ENCODE peak calls at places on chromosomes 2 and 18, in nine cellular contexts. A is SK-MEL-5; I is hepatocyte; D is H7; S is tibial artery; G is activated CD8-positive, alpha-beta memory T cell treated with anti-CD3 and anti-CD28 coated beads, Interleukin-2, amount 10 ng/mL, durations not matched to agents 7 days and 5 days; L is endothelial cell of umbilical vein; O is activated CD8-positive, alpha-beta T cell treated with anti-CD3 and anti-CD28 coated beads for 36 hours; H is NCI-H1092 treated with DMSO at 0.1 percent for 48 hours. J is an unnamed sample.

GRCh38 chr2:132374961-132375360 is 41.6 kb upstream of the GPR39 start:
- DNase-seq in A (no peak), S (no peak), L (no peak), H (no peak), G (no peak), D (no peak), I (no peak), O (no peak), J (no peak)

GRCh38 chr2:197285361-197285760 is 25.2 kb downstream of the ANKRD44 start:
- DNase-seq in H (no peak), G (no peak), D (no peak), S (no peak), O (no peak), A (no peak), I (no peak), L (no peak), J (no peak)

GRCh38 chr2:113407446-113408099 is 29.9 kb upstream of the ZNG1B start:
- DNase-seq in A (peak; percentile 34), O (no peak), S (no peak), H (no peak), D (no peak), I (peak; percentile 38), G (no peak), L (no peak), J (no peak)

GRCh38 chr2:204950695-204951094 is 405.4 kb downstream of the PARD3B start:
- DNase-seq in O (no peak), L (no peak), S (no peak), G (no peak), H (no peak), A (no peak), D (no peak), I (no peak), J (no peak)

GRCh38 chr2:176115883-176116813 is at the start of gene HOXD10:
- DNase-seq in L (peak; percentile 78), O (no peak), G (no peak), A (peak; percentile 75), I (no peak), D (peak; percentile 93), S (no peak), H (no peak), J (peak; percentile 60)

GRCh38 chr2:54336136-54336976 is 80.3 kb upstream of the TSPYL6 start:
- DNase-seq in H (no peak), O (no peak), I (no peak), S (no peak), D (no peak), L (no peak), G (no peak), A (peak; percentile 53), J (no peak)

GRCh38 chr18:29361843-29362242 is 1184.9 kb upstream of the CDH2 start:
- DNase-seq in O (no peak), L (no peak), I (peak; percentile 8), G (no peak), A (peak; percentile 32), D (peak; percentile 4), H (no peak), S (no peak), J (no peak)

GRCh38 chr2:219496781-219497494 is 1.8 kb upstream of the GMPPA start:
- DNase-seq in L (no peak), O (no peak), I (no peak), S (peak; percentile 80), D (no peak), A (no peak), H (no peak), G (no peak), J (peak; percentile 74)

GRCh38 chr2:217279571-217279970 is 419.7 kb upstream of the TNP1 start:
- DNase-seq in L (peak; percentile 49), I (peak; percentile 12), H (no peak), D (no peak), S (no peak), G (no peak), O (no peak), A (peak; percentile 45), J (no peak)

GRCh38 chr2:232698552-232699091 is 1.5 kb downstream of the GIGYF2 start:
- DNase-seq in A (no peak), H (no peak), I (no peak), L (no peak), G (peak; percentile 14), O (no peak), D (no peak), S (no peak), J (no peak)

GRCh38 chr18:27942706-27943105 is 234.2 kb downstream of the CDH2 start:
- DNase-seq in I (no peak), H (no peak), L (no peak), S (no peak), G (no peak), A (peak; percentile 57), O (no peak), D (no peak), J (no peak)

GRCh38 chr18:13229021-13229671 is 10.6 kb downstream of the LDLRAD4 start:
- DNase-seq in H (no peak), O (no peak), D (no peak), L (no peak), G (peak; percentile 29), I (no peak), S (peak; percentile 54), A (no peak), J (peak; percentile 38)

GRCh38 chr2:797556-797955 is 120.3 kb upstream of the TMEM18 start:
- DNase-seq in O (no peak), D (no peak), G (no peak), I (no peak), L (no peak), A (no peak), H (no peak), S (no peak), J (no peak)

GRCh38 chr18:54805571-54806334 is 22.5 kb upstream of the RAB27B start:
- DNase-seq in A (no peak), G (peak; percentile 43), I (peak; percentile 50), S (no peak), H (no peak), O (no peak), L (peak; percentile 90), D (no peak), J (no peak)